ENCODE peak calls at places on chromosomes 4 and X, in nine cellular contexts. M is lower leg skin, F is mucosa of descending colon, E is psoas muscle, R is Peyer's patch, A is fibroblast of lung, S is cardiac fibroblast, W is HepG2, U is cardiac muscle cell. J is an unnamed sample.

GRCh38 chr4:148015058-148015457 is 283.2 kb downstream of the ARHGAP10 start:
- DNase-seq in M (no peak), U (peak; percentile 64), A (peak; percentile 39), E (no peak), R (no peak), F (no peak), S (no peak), W (no peak), J (no peak)

GRCh38 chr4:100849319-100849718 is 331.5 kb upstream of the EMCN start:
- DNase-seq in F (no peak), E (no peak), W (no peak), M (no peak), A (no peak), S (no peak), U (no peak), R (no peak), J (no peak)

GRCh38 chrX:99705696-99706095 is 704.4 kb downstream of the PCDH19 start:
- DNase-seq in U (no peak), W (no peak), A (no peak), E (no peak), R (no peak), M (no peak), S (no peak), F (no peak), J (no peak)

GRCh38 chr4:128668566-128668965 is 140.9 kb upstream of the JADE1 start:
- DNase-seq in A (no peak), M (no peak), U (no peak), F (no peak), R (no peak), W (no peak), E (no peak), S (no peak), J (no peak)

GRCh38 chr4:107721436-107722090 is 1.5 kb upstream of the PAPSS1 start:
- DNase-seq in W (no peak), F (peak; percentile 57), U (no peak), A (no peak), M (no peak), R (peak; percentile 56), E (no peak), S (no peak), J (peak; percentile 74)

GRCh38 chrX:78650906-78651437 is 8.2 kb downstream of the RTL3 start:
- DNase-seq in U (peak; percentile 68), E (no peak), F (no peak), S (peak; percentile 54), R (no peak), W (no peak), A (peak; percentile 91), M (no peak), J (no peak)

GRCh38 chr4:65789850-65790249 is 119.6 kb upstream of the EPHA5 start:
- DNase-seq in S (no peak), E (no peak), A (peak; percentile 54), R (no peak), F (no peak), U (no peak), M (no peak), W (no peak), J (no peak)

GRCh38 chr4:174532479-174532878 is 10.2 kb upstream of the HPGD start:
- DNase-seq in A (no peak), F (no peak), S (no peak), R (no peak), E (no peak), M (no peak), U (no peak), W (no peak), J (no peak)

GRCh38 chrX:120769576-120770341 is 105.9 kb downstream of the CT47B1 start:
- DNase-seq in U (peak; percentile 77), M (peak; percentile 12), W (peak; percentile 59), A (peak; percentile 65), E (no peak), R (no peak), S (peak; percentile 82), F (no peak), J (no peak)

GRCh38 chr4:7424553-7425111 is 10.1 kb downstream of the PSAPL1 start:
- DNase-seq in M (no peak), S (no peak), R (no peak), W (no peak), A (no peak), E (peak; percentile 23), U (no peak), F (no peak), J (peak; percentile 36)

GRCh38 chr4:52507774-52508173 is 151.3 kb downstream of the USP46 start:
- DNase-seq in R (no peak), M (no peak), S (no peak), E (no peak), F (no peak), W (no peak), U (peak; percentile 1), A (no peak), J (no peak)

GRCh38 chr4:9889306-9889705 is 107.9 kb downstream of the DRD5 start:
- DNase-seq in M (no peak), E (no peak), U (no peak), F (no peak), W (no peak), S (no peak), R (no peak), A (no peak), J (no peak)

GRCh38 chrX:151723156-151723760 is 7.4 kb downstream of the FATE1 start:
- DNase-seq in U (no peak), F (no peak), S (no peak), A (no peak), E (no peak), R (no peak), M (no peak), W (no peak), J (peak; percentile 18)

GRCh38 chr4:108483077-108483476 is 137.3 kb upstream of the RPL34 start:
- DNase-seq in A (peak; percentile 22), E (no peak), M (no peak), S (no peak), W (no peak), R (no peak), F (no peak), U (no peak), J (no peak)

GRCh38 chr4:141046255-141046654 is 87.0 kb downstream of the RNF150 start:
- DNase-seq in U (peak; percentile 85), S (peak; percentile 96), E (no peak), F (no peak), A (peak; percentile 100), R (no peak), M (no peak), W (peak; percentile 10), J (no peak)

GRCh38 chr4:176422031-176422430 is 102.3 kb downstream of the SPCS3 start:
- DNase-seq in W (no peak), F (no peak), E (no peak), R (no peak), S (no peak), M (no peak), U (no peak), A (no peak), J (no peak)

GRCh38 chr4:176422511-176422910 is 102.7 kb downstream of the SPCS3 start:
- DNase-seq in W (no peak), U (no peak), S (no peak), F (no peak), A (no peak), M (no peak), E (no peak), R (no peak), J (no peak)

DNA sequence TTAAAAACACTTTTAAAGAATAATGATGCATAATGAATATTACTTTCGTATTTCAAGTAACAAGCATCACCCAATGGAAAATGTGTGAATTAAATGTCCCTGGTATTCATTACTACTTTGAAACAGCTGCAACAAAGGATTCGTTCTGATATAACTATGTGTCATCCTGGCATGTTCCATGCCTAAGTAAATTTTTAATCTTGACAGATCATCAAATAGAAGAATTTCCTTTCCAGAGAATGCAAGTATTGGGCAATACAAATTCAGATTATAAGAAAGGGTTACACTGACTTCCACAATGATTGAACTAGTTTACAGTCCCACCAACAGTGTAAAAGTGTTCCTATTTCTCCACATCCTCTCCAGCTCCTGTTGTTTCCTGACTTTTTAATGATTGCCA is 105.3 kb downstream of the SPCS3 start:
- DNase-seq in W (no peak), R (no peak), A (peak; percentile 81), F (no peak), S (peak; percentile 58), U (peak; percentile 69), M (no peak), E (no peak), J (no peak)
- H3K4me3 ChIP-seq in W (no peak overlapping the region), R (no peak overlapping the region), A (no peak overlapping the region), F (no peak overlapping the region), S (no peak overlapping the region), U (no peak overlapping the region), M (no peak overlapping the region), E (no peak overlapping the region), J (no peak overlapping the region)

DNA sequence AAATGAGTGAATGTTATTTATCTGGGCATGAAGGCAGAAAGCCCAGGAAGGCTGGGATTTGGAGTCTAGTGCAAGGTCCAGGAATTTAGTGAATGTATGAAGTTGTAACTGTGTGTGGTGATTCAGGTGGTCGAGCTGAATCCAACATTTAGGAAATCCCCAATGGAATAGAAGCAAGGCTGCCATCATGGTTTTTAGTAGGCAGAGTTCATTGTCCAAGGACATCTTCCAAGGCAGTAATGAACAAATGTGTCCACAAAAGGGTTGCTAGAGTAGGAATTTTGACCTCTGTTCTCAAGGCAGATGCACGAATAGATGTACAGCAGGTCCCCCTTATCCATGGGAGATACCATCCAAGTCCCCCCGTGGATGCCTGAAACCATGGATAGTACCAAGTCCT is 42.9 kb upstream of the ACSL1 start:
- DNase-seq in S (no peak), W (no peak), A (no peak), F (no peak), U (no peak), R (no peak), E (no peak), M (no peak), J (no peak)
- H3K4me3 ChIP-seq in S (no peak overlapping the region), W (no peak overlapping the region), A (no peak overlapping the region), F (no peak overlapping the region), U (no peak overlapping the region), R (no peak overlapping the region), E (no peak overlapping the region), M (no peak overlapping the region), J (no peak overlapping the region)

DNA sequence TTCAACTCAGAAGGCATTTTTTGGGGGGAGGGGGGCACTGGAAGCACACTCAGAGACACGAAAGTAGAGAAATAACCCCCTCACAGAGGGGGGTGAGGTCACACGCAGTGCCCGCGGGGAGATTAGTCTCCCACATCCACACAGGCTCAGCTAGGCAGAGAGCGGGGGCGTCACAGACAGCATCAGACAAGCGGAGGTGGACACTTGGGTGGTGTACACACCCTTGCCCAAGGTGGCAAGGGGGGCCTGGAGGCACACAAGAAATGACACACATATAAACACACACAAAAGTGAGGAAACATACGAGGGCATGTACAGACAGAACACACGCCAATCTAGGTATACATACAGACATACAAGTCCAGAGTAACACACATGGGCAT is 637 bp upstream of the SYN1 start:
- DNase-seq in F (no peak), U (no peak), S (no peak), A (no peak), R (no peak), E (no peak), M (no peak), W (no peak), J (no peak)
- H3K4me3 ChIP-seq in F (no peak overlapping the region), U (no peak overlapping the region), S (no peak overlapping the region), A (no peak overlapping the region), R (no peak overlapping the region), E (no peak overlapping the region), M (no peak overlapping the region), W (no peak overlapping the region), J (no peak overlapping the region)

DNA sequence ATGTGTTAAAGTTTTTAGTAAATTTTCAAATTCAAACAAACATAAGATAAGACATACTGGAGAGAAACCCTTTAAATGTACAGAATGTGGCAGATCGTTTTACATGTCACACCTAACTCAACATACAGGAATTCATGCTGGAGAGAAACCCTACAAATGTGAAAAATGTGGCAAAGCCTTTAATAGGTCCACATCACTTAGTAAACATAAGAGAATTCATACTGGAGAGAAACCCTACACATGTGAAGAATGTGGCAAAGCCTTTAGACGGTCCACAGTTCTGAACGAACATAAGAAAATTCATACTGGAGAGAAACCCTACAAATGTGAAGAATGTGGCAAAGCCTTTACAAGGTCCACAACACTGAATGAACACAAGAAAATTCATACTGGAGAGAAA is 32.8 kb downstream of the ZNF595 start:
- DNase-seq in M (no peak), W (no peak), U (no peak), F (no peak), R (no peak), A (no peak), E (no peak), S (peak; percentile 7), J (no peak)
- H3K4me3 ChIP-seq in M (no peak overlapping the region), W (no peak overlapping the region), U (no peak overlapping the region), F (no peak overlapping the region), R (no peak overlapping the region), A (no peak overlapping the region), E (no peak overlapping the region), S (no peak overlapping the region), J (peak overlapping the region; percentile 32)

J was measured in kidney.